ENCODE peak calls at places on chromosome 9, in nine cellular contexts. V is ovary, J is psoas muscle, L is HepG2, F is prostate gland, X is endodermal cell, S is transverse colon, Y is GM06990, W is brain microvascular endothelial cell. O is an unnamed sample.
A peak's percentile ranks its signal among the peaks of the same experiment; 100 is the strongest.

GRCh38 chr9:105243015-105243686 is 1.3 kb upstream of the SLC44A1 start:
- DNase-seq in Y (no peak), S (no peak), F (no peak), L (no peak), V (no peak), J (no peak), X (peak; percentile 45), W (peak; percentile 80), O (peak; percentile 92)

GRCh38 chr9:117415584-117415937 is 704 bp upstream of the ASTN2 start:
- DNase-seq in W (no peak), V (no peak), Y (no peak), J (no peak), F (no peak), L (no peak), S (no peak), X (peak; percentile 75), O (no peak)

GRCh38 chr9:114677418-114677817 is 4.6 kb downstream of the TEX48 start:
- DNase-seq in Y (no peak), J (no peak), F (peak; percentile 40), W (peak; percentile 100), V (no peak), X (peak; percentile 2), S (peak; percentile 18), L (peak; percentile 41), O (peak; percentile 100)

GRCh38 chr9:116494815-116495634 is 192.1 kb upstream of the TRIM32 start:
- DNase-seq in W (no peak), V (no peak), Y (no peak), J (no peak), L (peak; percentile 26), X (peak; percentile 88), F (no peak), S (peak; percentile 30), O (no peak)

GRCh38 chr9:127244609-127245601 is 19.7 kb upstream of the GARNL3 start:
- DNase-seq in L (peak; percentile 41), X (peak; percentile 98), V (peak; percentile 95), W (peak; percentile 94), J (peak; percentile 99), S (peak; percentile 98), Y (peak; percentile 92), F (peak; percentile 97), O (peak; percentile 89)

GRCh38 chr9:109816490-109816889 is 36.5 kb downstream of the PALM2AKAP2 start:
- DNase-seq in L (peak; percentile 86), F (no peak), J (no peak), V (no peak), X (no peak), W (peak; percentile 99), Y (no peak), S (no peak), O (peak; percentile 100)

GRCh38 chr9:69223605-69224004 is 49.5 kb downstream of the TJP2 start:
- DNase-seq in Y (no peak), J (no peak), L (peak; percentile 52), S (no peak), F (no peak), X (peak; percentile 92), V (no peak), W (peak; percentile 74), O (peak; percentile 68)

GRCh38 chr9:114056527-114056926 is 21.6 kb downstream of the AMBP start:
- DNase-seq in W (no peak), L (no peak), S (no peak), F (no peak), X (peak; percentile 38), V (no peak), Y (no peak), J (no peak), O (no peak)

GRCh38 chr9:82957526-82958379 is 105.2 kb downstream of the RASEF start:
- DNase-seq in J (no peak), S (no peak), X (no peak), F (no peak), V (no peak), W (no peak), L (no peak), Y (no peak), O (peak; percentile 6)

GRCh38 chr9:80592413-80592812 is 1020.6 kb downstream of the TLE4 start:
- DNase-seq in Y (no peak), V (no peak), J (no peak), F (no peak), S (no peak), X (no peak), W (no peak), L (no peak), O (no peak)

GRCh38 chr9:93223241-93224180 is 39.6 kb downstream of the WNK2 start:
- DNase-seq in Y (no peak), V (no peak), S (peak; percentile 66), L (no peak), X (no peak), F (peak; percentile 74), W (peak; percentile 41), J (peak; percentile 54), O (peak; percentile 68)

GRCh38 chr9:16133556-16134227 is 580.8 kb downstream of the CCDC171 start:
- DNase-seq in F (peak; percentile 9), S (peak; percentile 20), V (peak; percentile 29), L (peak; percentile 63), W (peak; percentile 78), J (peak; percentile 55), Y (peak; percentile 33), X (peak; percentile 85), O (peak; percentile 86)

GRCh38 chr9:74683322-74683721 is 186.2 kb downstream of the RORB start:
- DNase-seq in L (no peak), W (no peak), J (no peak), X (no peak), Y (no peak), V (no peak), F (no peak), S (no peak), O (no peak)

GRCh38 chr9:95552814-95553546 is 36.2 kb upstream of the PTCH1 start:
- DNase-seq in J (peak; percentile 76), F (no peak), X (peak; percentile 81), W (no peak), L (no peak), V (peak; percentile 14), Y (no peak), S (no peak), O (no peak)

GRCh38 chr9:69019808-69020207 is 5.9 kb upstream of the PRKACG start:
- DNase-seq in S (no peak), V (no peak), J (no peak), F (no peak), W (no peak), Y (no peak), L (no peak), X (no peak), O (no peak)

GRCh38 chr9:16181539-16181938 is 628.7 kb downstream of the CCDC171 start:
- DNase-seq in J (no peak), V (no peak), X (no peak), L (no peak), F (no peak), S (no peak), Y (no peak), W (no peak), O (no peak)

GRCh38 chr9:91305596-91305995 is 56.1 kb downstream of the AUH start:
- DNase-seq in L (no peak), W (no peak), J (no peak), X (no peak), F (no peak), Y (no peak), S (no peak), V (no peak), O (no peak)

GRCh38 chr9:131810351-131811170 is 70.7 kb upstream of the RAPGEF1 start:
- DNase-seq in Y (no peak), F (no peak), V (no peak), J (no peak), X (peak; percentile 62), W (no peak), L (no peak), S (no peak), O (no peak)
- H3K27me3 ChIP-seq in Y (peaks cover 3% of the 10 kb centered on the region), F (no peaks in the 10 kb centered on the region), V (no peaks in the 10 kb centered on the region), J (no peaks in the 10 kb centered on the region), X (no peaks in the 10 kb centered on the region), W (peaks cover 29% of the 10 kb centered on the region), L (peaks cover 73% of the 10 kb centered on the region), S (peaks cover 75% of the 10 kb centered on the region), O (peaks cover 13% of the 10 kb centered on the region)

GRCh38 chr9:926976-927375 is 49.5 kb upstream of the DMRT3 start:
- DNase-seq in F (no peak), X (no peak), W (no peak), L (no peak), J (no peak), V (no peak), S (no peak), Y (no peak), O (no peak)

GRCh38 chr9:933356-933755 is 43.1 kb upstream of the DMRT3 start:
- DNase-seq in Y (no peak), X (no peak), L (no peak), W (no peak), J (no peak), V (no peak), F (no peak), S (no peak), O (no peak)

GRCh38 chr9:929719-930118 is 46.7 kb upstream of the DMRT3 start:
- DNase-seq in L (no peak), Y (no peak), J (no peak), S (no peak), V (no peak), X (no peak), W (no peak), F (no peak), O (no peak)

GRCh38 chr9:922731-923130 is 53.7 kb upstream of the DMRT3 start:
- DNase-seq in X (no peak), W (no peak), V (no peak), L (no peak), Y (no peak), F (no peak), J (no peak), S (no peak), O (no peak)

DNA sequence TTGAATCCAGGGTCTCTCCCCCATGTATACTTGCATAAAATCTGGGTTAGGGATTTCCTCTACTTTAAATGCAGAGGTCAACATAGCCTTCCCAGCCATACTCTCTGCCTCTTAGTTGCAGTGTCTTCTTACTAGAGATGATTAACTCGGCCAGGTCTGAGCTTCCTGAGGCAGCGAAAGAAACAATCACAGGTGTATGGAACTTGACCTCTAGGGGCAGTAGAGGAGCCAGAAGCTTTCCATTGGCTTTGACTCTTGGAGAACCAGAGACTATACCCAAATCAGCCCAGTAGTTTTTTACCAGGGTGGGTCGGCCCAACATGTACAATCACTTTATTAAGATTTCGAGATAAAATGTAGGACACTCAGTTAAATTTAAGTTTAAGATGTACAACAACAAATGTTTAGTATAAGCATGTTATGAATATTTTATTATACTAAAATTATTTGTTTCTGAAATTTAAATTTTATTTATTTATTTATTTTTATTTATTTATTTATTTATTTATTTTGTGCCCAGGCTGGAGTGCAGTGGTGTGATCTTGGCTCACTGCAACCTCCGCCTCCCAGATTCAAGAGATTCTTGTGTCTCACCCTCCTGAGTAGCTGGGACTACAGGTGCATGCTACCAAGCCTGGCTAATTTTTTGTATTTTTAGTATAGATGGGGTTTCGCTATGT is 48.0 kb upstream of the DMRT3 start:
- DNase-seq in Y (no peak), L (peak; percentile 28), W (no peak), X (peak; percentile 83), F (no peak), J (no peak), S (peak; percentile 8), V (no peak), O (no peak)
- TF ChIP-seq CTCF in Y (peak; percentile 67), L (peak; percentile 45), W (peak; percentile 29), X (peak; percentile 88), F (no peak), J (no peak), S (no peak), V (no peak), O (peak; percentile 9)

GRCh38 chr9:123266655-123267421 is 1.5 kb downstream of the STRBP start:
- DNase-seq in Y (no peak), W (no peak), F (no peak), V (no peak), L (no peak), J (no peak), X (no peak), S (no peak), O (no peak)
- H3K4me3 ChIP-seq in Y (peak overlapping the region; percentile 88), W (no peak overlapping the region), F (peak overlapping the region; percentile 83), V (no peak overlapping the region), L (peak overlapping the region; percentile 89), J (peak overlapping the region; percentile 90), X (peak overlapping the region; percentile 82), S (peak overlapping the region; percentile 94), O (no peak overlapping the region)

GRCh38 chr9:23825700-23826099 is 340 bp downstream of the ELAVL2 start:
- DNase-seq in S (no peak), F (no peak), Y (no peak), L (no peak), V (no peak), J (no peak), W (no peak), X (no peak), O (no peak)
- H3K27me3 ChIP-seq in S (peaks cover 99% of the 10 kb centered on the region), F (peaks cover 43% of the 10 kb centered on the region), Y (no peaks in the 10 kb centered on the region), L (peaks cover 11% of the 10 kb centered on the region), V (peaks cover 7% of the 10 kb centered on the region), J (peaks cover 5% of the 10 kb centered on the region), W (peaks cover 34% of the 10 kb centered on the region), X (peaks cover 89% of the 10 kb centered on the region), O (peaks cover 41% of the 10 kb centered on the region)

O was measured in astrocyte.